ENCODE peak calls at places on chromosomes 12 and 14, in eight cellular contexts. E is iris pigment epithelial cell; Z is mammary epithelial cell; R is stimulated activated CD8-positive, alpha-beta memory T cell treated with anti-CD3 and anti-CD28 coated beads, Interleukin-15, amount 100 ng/mL, for 4 hours; H is stimulated activated CD4-positive, alpha-beta T cell treated with anti-CD3 and anti-CD28 coated beads, Interleukin-4, amount 100 ng/mL, for 48 hours; P is cortex of kidney; J is left ventricle myocardium inferior; A is nephron progenitor cell. Y is an unnamed sample.

GRCh38 chr12:53113307-53113706 is 10.0 kb downstream of the SOAT2 start:
- DNase-seq in E (no peak), Z (no peak), R (no peak), H (no peak), P (no peak), J (no peak), A (no peak), Y (no peak)

GRCh38 chr12:21659383-21659782 is 1.7 kb upstream of the LDHB start:
- DNase-seq in E (no peak), Z (no peak), R (no peak), H (no peak), P (no peak), J (no peak), A (no peak), Y (no peak)

GRCh38 chr14:60184597-60185555 is 19.7 kb upstream of the DHRS7 start:
- DNase-seq in E (no peak), Z (no peak), R (no peak), H (no peak), P (no peak), J (no peak), A (no peak), Y (no peak)

GRCh38 chr12:117875652-117876491 is 92.9 kb downstream of the KSR2 start:
- DNase-seq in E (peak; percentile 37), Z (no peak), R (no peak), H (peak; percentile 21), P (no peak), J (no peak), A (peak; percentile 87), Y (no peak)

GRCh38 chr12:96219700-96220206 is 25.6 kb downstream of the ELK3 start:
- DNase-seq in E (peak; percentile 99), Z (peak; percentile 100), R (no peak), H (no peak), P (no peak), J (no peak), A (no peak), Y (peak; percentile 28)

GRCh38 chr12:54003625-54004024 is 3.7 kb downstream of the HOXC9 start:
- DNase-seq in E (no peak), Z (no peak), R (no peak), H (no peak), P (no peak), J (no peak), A (no peak), Y (no peak)

GRCh38 chr14:104770851-104771272 is 17.9 kb downstream of the SIVA1 start:
- DNase-seq in E (peak; percentile 32), Z (no peak), R (no peak), H (no peak), P (no peak), J (no peak), A (no peak), Y (no peak)

GRCh38 chr14:53668861-53669260 is 287.8 kb downstream of the BMP4 start:
- DNase-seq in E (peak; percentile 3), Z (peak; percentile 3), R (no peak), H (no peak), P (no peak), J (no peak), A (no peak), Y (no peak)

GRCh38 chr14:28742171-28742846 is 24.3 kb upstream of the FOXG1 start:
- DNase-seq in E (no peak), Z (no peak), R (no peak), H (no peak), P (no peak), J (no peak), A (no peak), Y (no peak)

GRCh38 chr12:95874452-95874851 is 15.7 kb downstream of the SNRPF start:
- DNase-seq in E (no peak), Z (no peak), R (no peak), H (no peak), P (no peak), J (no peak), A (no peak), Y (no peak)

GRCh38 chr12:62848418-62848817 is 86.5 kb downstream of the PPM1H start:
- DNase-seq in E (peak; percentile 93), Z (peak; percentile 68), R (no peak), H (peak; percentile 2), P (no peak), J (no peak), A (no peak), Y (no peak)